ENCODE peak calls at places on chromosome 10, in eight cellular contexts. D is sigmoid colon, B is MM.1S, E is Caco-2, W is psoas muscle, T is cardiac muscle cell, G is neural progenitor cell, O is testis. A is an unnamed sample.

GRCh38 chr10:112314822-112315474 is 31.7 kb downstream of the TECTB start:
- DNase-seq in B (peak; percentile 72), E (peak; percentile 83), G (peak; percentile 89), D (peak; percentile 81), T (peak; percentile 82), W (peak; percentile 69), O (peak; percentile 96), A (peak; percentile 76)

GRCh38 chr10:24463683-24464426 is 254.9 kb downstream of the KIAA1217 start:
- DNase-seq in B (peak; percentile 68), O (no peak), G (no peak), D (no peak), T (peak; percentile 73), E (no peak), W (peak; percentile 47), A (peak; percentile 90)

GRCh38 chr10:16803464-16803863 is 13.8 kb downstream of the RSU1 start:
- DNase-seq in B (no peak), D (no peak), O (no peak), W (no peak), T (no peak), E (no peak), G (no peak), A (no peak)

GRCh38 chr10:117626228-117626627 is 83.7 kb downstream of the EMX2 start:
- DNase-seq in E (no peak), B (no peak), G (no peak), T (no peak), O (no peak), D (no peak), W (no peak), A (no peak)

GRCh38 chr10:123429631-123430257 is 236.4 kb upstream of the GPR26 start:
- DNase-seq in B (no peak), D (no peak), O (no peak), T (no peak), W (no peak), E (no peak), G (peak; percentile 55), A (no peak)

GRCh38 chr10:104109908-104110662 is 11.9 kb upstream of the SFR1 start:
- DNase-seq in T (peak; percentile 81), O (no peak), B (no peak), D (no peak), E (peak; percentile 40), W (no peak), G (no peak), A (peak; percentile 55)

GRCh38 chr10:59997807-59998525 is 91.6 kb upstream of the CCDC6 start:
- DNase-seq in B (no peak), D (no peak), G (no peak), O (peak; percentile 25), W (no peak), T (peak; percentile 23), E (no peak), A (peak; percentile 13)

GRCh38 chr10:109987413-109987812 is 20.4 kb upstream of the ADD3 start:
- DNase-seq in W (no peak), B (no peak), G (no peak), O (no peak), D (no peak), E (no peak), T (peak; percentile 81), A (no peak)

GRCh38 chr10:90642136-90642535 is 215.7 kb downstream of the HTR7 start:
- DNase-seq in E (no peak), B (no peak), G (no peak), O (no peak), D (no peak), W (no peak), T (peak; percentile 81), A (no peak)

GRCh38 chr10:68153473-68154210 is 44.4 kb downstream of the MYPN start:
- DNase-seq in B (no peak), T (peak; percentile 92), O (peak; percentile 61), W (no peak), D (no peak), G (no peak), E (peak; percentile 63), A (peak; percentile 94)

GRCh38 chr10:42981358-42982236 is 95.3 kb upstream of the RET start:
- DNase-seq in B (no peak), W (no peak), E (no peak), G (no peak), D (peak; percentile 56), O (peak; percentile 86), T (no peak), A (peak; percentile 56)

GRCh38 chr10:59434463-59435326 is 72.3 kb upstream of the FAM13C start:
- DNase-seq in W (no peak), D (no peak), T (peak; percentile 43), G (no peak), O (no peak), B (no peak), E (no peak), A (no peak)

GRCh38 chr10:77603529-77603927 is 34.1 kb downstream of the KCNMA1 start:
- DNase-seq in B (peak; percentile 75), G (no peak), D (peak; percentile 64), O (no peak), W (no peak), T (no peak), E (no peak), A (peak; percentile 89)

GRCh38 chr10:75803816-75804576 is 372.6 kb downstream of the LRMDA start:
- DNase-seq in B (no peak), D (no peak), W (peak; percentile 33), E (no peak), T (no peak), O (no peak), G (no peak), A (no peak)

GRCh38 chr10:116073025-116073424 is 200.0 kb downstream of the GFRA1 start:
- DNase-seq in D (no peak), O (no peak), W (no peak), B (no peak), E (no peak), G (peak; percentile 48), T (no peak), A (no peak)

DNA sequence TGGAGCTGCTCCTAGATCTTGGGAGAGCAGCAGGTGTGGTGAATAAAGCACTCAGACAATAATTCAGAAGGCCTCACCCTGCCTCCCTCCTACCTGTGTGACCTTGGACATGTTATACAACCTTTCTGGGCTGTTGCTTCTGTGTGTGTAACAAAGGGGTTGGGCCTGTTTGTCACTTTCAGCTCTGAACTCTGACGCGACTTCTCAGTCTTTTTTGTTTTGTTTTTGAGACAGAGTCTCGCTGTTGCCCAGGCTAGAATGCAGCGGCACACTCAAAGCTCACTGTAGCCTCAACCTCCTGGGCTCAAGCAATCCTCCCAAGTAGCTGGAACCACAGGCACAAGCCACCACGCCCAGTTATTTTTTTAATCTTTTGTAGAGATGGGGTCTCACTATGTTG is 89.3 kb downstream of the DNMBP start:
- DNase-seq in W (no peak), T (no peak), D (no peak), G (no peak), O (no peak), E (no peak), B (no peak), A (peak; percentile 87)
- H3K4me1 ChIP-seq in W (peaks cover 18% of the 10 kb centered on the region), T (peaks cover 16% of the 10 kb centered on the region), D (peaks cover 17% of the 10 kb centered on the region), G (peaks cover 20% of the 10 kb centered on the region), O (no peaks in the 10 kb centered on the region), E (peaks cover 9% of the 10 kb centered on the region), B (no peaks in the 10 kb centered on the region), A (peaks cover 9% of the 10 kb centered on the region)

DNA sequence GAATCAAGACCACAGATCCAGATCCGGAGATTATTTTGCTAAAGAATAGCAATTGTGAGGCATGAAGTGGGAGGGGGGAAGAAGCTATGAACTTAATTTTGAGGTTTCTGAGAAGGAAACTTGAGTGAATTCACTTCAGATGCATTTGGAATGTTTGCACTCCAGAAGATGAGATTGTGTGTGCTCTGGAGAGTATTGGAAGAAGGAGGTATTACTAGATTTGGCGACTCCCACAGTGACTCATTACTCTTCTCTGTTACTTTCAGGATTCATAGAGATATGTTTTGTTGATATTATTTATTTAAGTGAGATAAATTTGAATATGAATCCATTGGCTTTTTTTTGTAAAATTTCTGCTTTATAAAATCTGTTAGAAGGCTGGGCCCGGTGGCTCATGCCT is 80.7 kb downstream of the ANKRD30A start:
- DNase-seq in W (no peak), E (no peak), O (no peak), T (no peak), D (no peak), G (no peak), B (no peak), A (no peak)
- H3K36me3 ChIP-seq in W (no peaks in the 10 kb centered on the region), E (no peaks in the 10 kb centered on the region), O (no peaks in the 10 kb centered on the region), T (no peaks in the 10 kb centered on the region), D (no peaks in the 10 kb centered on the region), G (no peaks in the 10 kb centered on the region), B (no peaks in the 10 kb centered on the region), A (no peaks in the 10 kb centered on the region)

GRCh38 chr10:119364941-119365340 is 157.6 kb downstream of the GRK5 start:
- DNase-seq in W (no peak), O (no peak), E (no peak), G (no peak), D (no peak), T (no peak), B (no peak), A (no peak)

GRCh38 chr10:119368581-119368980 is 161.2 kb downstream of the GRK5 start:
- DNase-seq in D (no peak), E (no peak), G (no peak), W (no peak), O (no peak), B (no peak), T (no peak), A (no peak)

GRCh38 chr10:119368991-119369869 is 161.9 kb downstream of the GRK5 start:
- DNase-seq in E (no peak), D (no peak), T (no peak), G (no peak), O (no peak), B (no peak), W (no peak), A (no peak)

GRCh38 chr10:119367841-119368549 is 160.6 kb downstream of the GRK5 start:
- DNase-seq in B (no peak), T (no peak), G (no peak), W (no peak), E (no peak), O (no peak), D (no peak), A (no peak)

DNA sequence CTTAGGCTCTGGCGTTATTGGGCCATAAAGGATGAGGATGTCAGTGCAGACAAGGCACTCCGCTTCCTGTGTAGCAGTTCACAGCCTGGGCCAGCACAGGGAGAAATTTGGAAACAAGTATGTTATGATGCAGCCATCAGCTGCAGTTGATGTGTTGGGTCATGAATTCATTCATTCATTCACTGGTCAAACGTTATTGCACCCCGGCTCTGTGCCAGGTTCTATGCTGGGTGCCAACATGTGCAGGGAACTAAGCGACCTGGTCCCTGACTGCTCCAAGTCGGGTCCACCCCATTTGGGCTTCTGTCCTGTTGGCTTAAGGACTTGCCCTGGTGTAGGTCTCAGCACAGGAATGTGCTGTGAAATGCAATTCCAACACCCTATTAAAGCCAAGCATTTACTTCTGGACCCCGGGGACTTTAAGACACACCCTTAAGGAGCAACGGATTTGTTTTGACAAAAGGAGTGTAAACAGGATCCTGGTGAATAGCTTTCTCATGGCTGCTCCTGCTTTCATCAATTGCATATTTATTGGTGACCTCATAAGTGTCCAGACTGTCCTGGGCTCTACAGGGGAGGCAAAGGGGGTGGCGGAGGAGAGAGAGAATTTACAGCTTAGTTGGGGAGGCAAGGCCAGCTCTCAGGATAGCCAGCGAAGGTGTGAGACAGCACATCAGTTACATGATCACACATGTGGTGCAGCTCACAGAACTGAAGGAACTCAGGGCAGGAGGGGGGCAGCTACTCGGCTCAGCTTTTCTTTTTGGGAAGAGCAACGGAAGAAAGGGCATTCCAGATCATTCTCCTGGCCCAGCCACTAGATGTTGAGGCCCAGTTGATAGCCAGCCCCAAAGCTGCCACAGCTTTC is 158.6 kb downstream of the GRK5 start:
- DNase-seq in W (peak; percentile 69), D (peak; percentile 79), T (no peak), G (peak; percentile 24), E (no peak), B (no peak), O (no peak), A (no peak)
- H3K4me1 ChIP-seq in W (peaks cover 45% of the 10 kb centered on the region), D (peaks cover 55% of the 10 kb centered on the region), T (peaks cover 16% of the 10 kb centered on the region), G (peaks cover 28% of the 10 kb centered on the region), E (peaks cover 6% of the 10 kb centered on the region), B (peaks cover 4% of the 10 kb centered on the region), O (peaks cover 6% of the 10 kb centered on the region), A (peaks cover 16% of the 10 kb centered on the region)

GRCh38 chr10:18675069-18675801 is 16.0 kb downstream of the ARL5B start:
- DNase-seq in E (no peak), W (no peak), D (no peak), B (no peak), O (no peak), T (no peak), G (no peak), A (no peak)
- H3K36me3 ChIP-seq in E (peaks cover 2% of the 10 kb centered on the region), W (peaks cover 69% of the 10 kb centered on the region), D (no peaks in the 10 kb centered on the region), B (peaks cover 2% of the 10 kb centered on the region), O (no peaks in the 10 kb centered on the region), T (peaks cover 52% of the 10 kb centered on the region), G (peaks cover 38% of the 10 kb centered on the region), A (peaks cover 16% of the 10 kb centered on the region)

A was measured in small intestine.